ENCODE peak calls at places on chromosome 16, in nine cellular contexts. M, Z, K, B, Y, C, D, R and H are unnamed samples.

GRCh38 chr16:57264381-57264780 is 19.3 kb downstream of the ARL2BP start:
- DNase-seq in M (no peak), Z (no peak), K (no peak), B (no peak), Y (no peak), C (peak), D (no peak), R (no peak), H (no peak)

GRCh38 chr16:12539185-12539929 is 264.3 kb downstream of the CPPED1 start:
- DNase-seq in M (no peak), Z (no peak), K (no peak), B (no peak), Y (no peak), C (no peak), D (no peak), R (no peak), H (no peak)

GRCh38 chr16:57916735-57917450 is 54.0 kb downstream of the CNGB1 start:
- DNase-seq in M (no peak), Z (no peak), K (no peak), B (no peak), Y (no peak), C (no peak), D (no peak), R (no peak), H (no peak)

GRCh38 chr16:53080345-53081031 is 25.7 kb downstream of the CHD9 start:
- DNase-seq in M (no peak), Z (no peak), K (peak), B (peak), Y (peak), C (no peak), D (peak), R (no peak), H (no peak)

GRCh38 chr16:23013484-23013883 is 135.8 kb downstream of the USP31 start:
- DNase-seq in M (peak), Z (peak), K (no peak), B (no peak), Y (no peak), C (no peak), D (no peak), R (no peak), H (no peak)

GRCh38 chr16:87042551-87043272 is 274.5 kb downstream of the C16orf95 start:
- DNase-seq in M (no peak), Z (no peak), K (no peak), B (no peak), Y (no peak), C (no peak), D (no peak), R (no peak), H (no peak)

GRCh38 chr16:30660424-30661251 is 2.4 kb downstream of the FBRS start:
- DNase-seq in M (no peak), Z (no peak), K (no peak), B (no peak), Y (no peak), C (no peak), D (no peak), R (no peak), H (peak)

GRCh38 chr16:68246671-68247070 is 1.5 kb downstream of the PLA2G15 start:
- DNase-seq in M (no peak), Z (no peak), K (no peak), B (no peak), Y (peak), C (no peak), D (no peak), R (no peak), H (no peak)

GRCh38 chr16:2532494-2533141 is 1.4 kb upstream of the CEMP1 start:
- DNase-seq in M (no peak), Z (peak), K (peak), B (peak), Y (peak), C (peak), D (peak), R (no peak), H (peak)

GRCh38 chr16:47713225-47713595 is 252.1 kb downstream of the PHKB start:
- DNase-seq in M (no peak), Z (no peak), K (peak), B (no peak), Y (no peak), C (no peak), D (no peak), R (no peak), H (no peak)

GRCh38 chr16:81737885-81738536 is 41.1 kb upstream of the PLCG2 start:
- DNase-seq in M (peak), Z (peak), K (peak), B (peak), Y (peak), C (peak), D (peak), R (peak), H (peak)

GRCh38 chr16:56855201-56855600 is 9.8 kb upstream of the SLC12A3 start:
- DNase-seq in M (no peak), Z (no peak), K (no peak), B (no peak), Y (no peak), C (no peak), D (no peak), R (no peak), H (no peak)

GRCh38 chr16:56891685-56892084 is 26.7 kb downstream of the SLC12A3 start:
- DNase-seq in M (no peak), Z (no peak), K (no peak), B (no peak), Y (no peak), C (no peak), D (no peak), R (no peak), H (no peak)

GRCh38 chr16:2858245-2859025 is 465 bp upstream of the PRSS22 start:
- DNase-seq in M (no peak), Z (peak), K (no peak), B (no peak), Y (no peak), C (peak), D (no peak), R (no peak), H (no peak)

GRCh38 chr16:80197790-80198201 is 343.0 kb upstream of the DYNLRB2 start:
- DNase-seq in M (no peak), Z (no peak), K (peak), B (no peak), Y (no peak), C (no peak), D (no peak), R (no peak), H (no peak)

GRCh38 chr16:56451753-56452689 is 667 bp downstream of the OGFOD1 start:
- DNase-seq in M (peak), Z (no peak), K (peak), B (peak), Y (peak), C (no peak), D (no peak), R (peak), H (no peak)

GRCh38 chr16:23557779-23558330 is 328 bp downstream of the UBFD1 start:
- DNase-seq in M (peak), Z (no peak), K (peak), B (peak), Y (peak), C (no peak), D (no peak), R (no peak), H (no peak)

GRCh38 chr16:80489173-80489572 is 51.6 kb upstream of the DYNLRB2 start:
- DNase-seq in M (no peak), Z (no peak), K (no peak), B (no peak), Y (no peak), C (no peak), D (no peak), R (no peak), H (no peak)

GRCh38 chr16:74667215-74667765 is 613 bp upstream of the RFWD3 start:
- DNase-seq in M (peak), Z (peak), K (peak), B (peak), Y (no peak), C (no peak), D (peak), R (no peak), H (peak)

GRCh38 chr16:48365601-48366164 is 19.5 kb downstream of the SIAH1 start:
- DNase-seq in M (peak), Z (peak), K (peak), B (peak), Y (peak), C (peak), D (peak), R (peak), H (peak)

GRCh38 chr16:81061307-81061640 is 15.8 kb downstream of the C16orf46 start:
- DNase-seq in M (no peak), Z (no peak), K (no peak), B (no peak), Y (no peak), C (no peak), D (no peak), R (no peak), H (no peak)

GRCh38 chr16:80092686-80093085 is 448.1 kb upstream of the DYNLRB2 start:
- DNase-seq in M (no peak), Z (no peak), K (no peak), B (no peak), Y (no peak), C (no peak), D (no peak), R (no peak), H (no peak)

GRCh38 chr16:14409563-14409962 is 220.5 kb downstream of the PARN start:
- DNase-seq in M (no peak), Z (no peak), K (peak), B (peak), Y (peak), C (peak), D (no peak), R (peak), H (no peak)

GRCh38 chr16:48537909-48538745 is 71.9 kb downstream of the N4BP1 start:
- DNase-seq in M (no peak), Z (peak), K (peak), B (peak), Y (peak), C (peak), D (peak), R (no peak), H (no peak)

GRCh38 chr16:47258874-47259461 is 115.2 kb upstream of the NETO2 start:
- DNase-seq in M (peak), Z (no peak), K (peak), B (no peak), Y (no peak), C (no peak), D (no peak), R (no peak), H (no peak)

GRCh38 chr16:51051671-51052070 is 99.4 kb downstream of the SALL1 start:
- DNase-seq in M (no peak), Z (no peak), K (no peak), B (no peak), Y (no peak), C (no peak), D (no peak), R (no peak), H (no peak)

GRCh38 chr16:89822188-89823086 is 5.8 kb upstream of the SPIRE2 start:
- DNase-seq in M (no peak), Z (no peak), K (no peak), B (no peak), Y (no peak), C (peak), D (no peak), R (no peak), H (no peak)

GRCh38 chr16:71358464-71359031 is at the start of gene CALB2:
- DNase-seq in M (peak), Z (peak), K (peak), B (peak), Y (peak), C (no peak), D (peak), R (no peak), H (peak)

GRCh38 chr16:67580202-67580601 is 17.9 kb downstream of the CTCF start:
- DNase-seq in M (no peak), Z (no peak), K (no peak), B (no peak), Y (no peak), C (no peak), D (no peak), R (no peak), H (no peak)

GRCh38 chr16:19700319-19700781 is 17.7 kb downstream of the KNOP1 start:
- DNase-seq in M (no peak), Z (no peak), K (peak), B (no peak), Y (no peak), C (no peak), D (no peak), R (no peak), H (no peak)

GRCh38 chr16:17228708-17229055 is 242.1 kb downstream of the XYLT1 start:
- DNase-seq in M (no peak), Z (no peak), K (no peak), B (no peak), Y (no peak), C (no peak), D (no peak), R (no peak), H (no peak)

GRCh38 chr16:85285681-85286065 is 173.4 kb upstream of the CIBAR2 start:
- DNase-seq in M (no peak), Z (no peak), K (no peak), B (no peak), Y (no peak), C (no peak), D (no peak), R (no peak), H (no peak)

GRCh38 chr16:49608801-49609200 is 235.2 kb downstream of the C16orf78 start:
- DNase-seq in M (no peak), Z (peak), K (peak), B (no peak), Y (no peak), C (no peak), D (peak), R (no peak), H (no peak)

GRCh38 chr16:83949724-83950001 is 3.4 kb upstream of the OSGIN1 start:
- DNase-seq in M (no peak), Z (no peak), K (no peak), B (no peak), Y (no peak), C (no peak), D (no peak), R (no peak), H (no peak)

GRCh38 chr16:75265911-75266701 is 14.7 kb upstream of the BCAR1 start:
- DNase-seq in M (peak), Z (peak), K (peak), B (peak), Y (peak), C (peak), D (peak), R (no peak), H (no peak)

GRCh38 chr16:4846503-4846900 is 586 bp downstream of the GLYR1 start:
- DNase-seq in M (peak), Z (no peak), K (peak), B (peak), Y (peak), C (peak), D (peak), R (no peak), H (no peak)

DNA sequence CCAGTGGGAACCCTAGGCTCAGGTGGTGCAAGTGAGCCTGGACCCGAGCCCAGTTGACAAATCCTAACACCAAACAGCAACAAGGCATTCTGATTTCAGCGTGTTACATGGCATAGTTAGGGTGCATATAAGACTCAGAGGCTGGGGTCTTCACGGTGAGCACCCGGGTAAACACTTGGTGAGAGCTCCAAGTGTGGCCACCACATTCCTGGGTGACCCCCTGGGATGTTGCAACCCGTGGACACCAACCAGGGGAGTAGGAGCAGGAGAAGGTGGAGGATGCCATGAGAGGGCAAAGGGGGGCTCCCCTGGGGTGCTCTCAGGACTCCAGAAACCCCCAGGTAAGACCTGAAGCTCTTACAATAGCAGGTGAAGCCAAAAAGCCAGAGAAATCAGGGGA is 69.9 kb upstream of the CDH5 start:
- DNase-seq in M (no peak), Z (no peak), K (no peak), B (no peak), Y (no peak), C (no peak), D (peak), R (no peak), H (no peak)
- TF ChIP-seq CTCF in M (no peak), Z (no peak), K (no peak), B (no peak), Y (no peak), C (no peak), D (no peak), R (no peak), H (no peak)

DNA sequence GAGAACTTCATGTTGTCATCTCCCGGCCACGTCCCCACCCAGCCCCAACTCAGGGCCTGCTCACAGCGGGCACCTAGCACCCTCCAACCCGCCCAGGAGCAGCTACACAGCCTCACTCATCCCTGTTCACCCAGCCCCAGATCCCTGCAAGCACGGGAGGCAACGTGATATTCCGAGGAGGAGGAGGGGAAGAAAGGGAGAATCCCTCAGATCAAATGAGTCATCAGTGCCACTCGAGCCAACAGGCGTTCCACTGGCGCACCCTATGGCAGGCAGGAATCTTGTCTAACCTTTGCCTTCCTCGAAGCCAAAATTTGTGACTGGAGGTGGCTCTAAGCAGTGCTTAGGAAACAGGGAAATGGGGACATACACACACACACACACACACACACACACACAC is 14.0 kb upstream of the NUBP1 start:
- DNase-seq in M (no peak), Z (no peak), K (peak), B (no peak), Y (peak), C (no peak), D (no peak), R (no peak), H (no peak)
- TF ChIP-seq CTCF in M (no peak), Z (no peak), K (peak), B (no peak), Y (no peak), C (no peak), D (no peak), R (no peak), H (no peak)

GRCh38 chr16:28297308-28297707 is 5.0 kb downstream of the SBK1 start:
- DNase-seq in M (no peak), Z (no peak), K (no peak), B (no peak), Y (no peak), C (no peak), D (no peak), R (no peak), H (no peak)
- TF ChIP-seq CTCF in M (no peak), Z (no peak), K (no peak), B (no peak), Y (no peak), C (no peak), D (no peak), R (no peak), H (no peak)

GRCh38 chr16:69313469-69313868 is 2.3 kb downstream of the VPS4A start:
- DNase-seq in M (no peak), Z (no peak), K (no peak), B (no peak), Y (no peak), C (no peak), D (no peak), R (no peak), H (no peak)

GRCh38 chr16:69310479-69311114 is 553 bp upstream of the VPS4A start:
- DNase-seq in M (no peak), Z (no peak), K (no peak), B (no peak), Y (no peak), C (no peak), D (no peak), R (no peak), H (no peak)

GRCh38 chr16:69309316-69309715 is 1.8 kb upstream of the VPS4A start:
- DNase-seq in M (no peak), Z (no peak), K (no peak), B (no peak), Y (no peak), C (no peak), D (no peak), R (no peak), H (no peak)

GRCh38 chr16:69311115-69311532 is at the start of gene VPS4A:
- DNase-seq in M (peak), Z (peak), K (peak), B (peak), Y (peak), C (peak), D (peak), R (peak), H (peak)

GRCh38 chr16:69311533-69312388 is 611 bp downstream of the VPS4A start:
- DNase-seq in M (peak), Z (peak), K (peak), B (no peak), Y (peak), C (no peak), D (peak), R (no peak), H (no peak)
- TF ChIP-seq CTCF in M (no peak), Z (peak), K (no peak), B (no peak), Y (no peak), C (no peak), D (no peak), R (no peak), H (no peak)

GRCh38 chr16:73047536-73048291 is at the start of gene ZFHX3:
- DNase-seq in M (no peak), Z (peak), K (peak), B (peak), Y (peak), C (peak), D (peak), R (no peak), H (peak)
- TF ChIP-seq CTCF in M (no peak), Z (no peak), K (no peak), B (no peak), Y (no peak), C (no peak), D (no peak), R (no peak), H (no peak)